ENCODE peak calls at places on chromosomes 1 and 21, in four cellular contexts. One of them, this sample, is unnamed. For H3K27me3, the result is how much of the 10 kb centered on the place peaks cover.

GRCh38 chr1:168485048-168485447 is 58.7 kb downstream of the XCL2 start:
- DNase-seq in GM23248: peak
- DNase-seq in heart left ventricle: no peak
- DNase-seq in adrenal gland: no peak
- DNase-seq in this sample: peak

GRCh38 chr1:25468037-25468436 is 37.3 kb downstream of the MACO1 start:
- DNase-seq in GM23248: peak
- DNase-seq in heart left ventricle: no peak
- DNase-seq in adrenal gland: peak
- DNase-seq in this sample: no peak

GRCh38 chr1:91750398-91750996 is 135.5 kb downstream of the TGFBR3 start:
- DNase-seq in GM23248: peak
- DNase-seq in heart left ventricle: no peak
- DNase-seq in adrenal gland: no peak
- DNase-seq in this sample: no peak

GRCh38 chr1:155323729-155324040 is 3.0 kb downstream of the RUSC1 start:
- DNase-seq in GM23248: peak
- DNase-seq in heart left ventricle: peak
- DNase-seq in adrenal gland: peak
- DNase-seq in this sample: peak

GRCh38 chr1:119632103-119632490 is 16.0 kb downstream of the ZNF697 start:
- DNase-seq in GM23248: no peak
- DNase-seq in heart left ventricle: peak
- DNase-seq in adrenal gland: no peak
- DNase-seq in this sample: no peak

GRCh38 chr1:184507604-184508289 is 120.9 kb downstream of the C1orf21 start:
- DNase-seq in GM23248: peak
- DNase-seq in heart left ventricle: no peak
- DNase-seq in adrenal gland: no peak
- DNase-seq in this sample: no peak

GRCh38 chr1:3174487-3175247 is 105.7 kb downstream of the PRDM16 start:
- DNase-seq in GM23248: peak
- DNase-seq in heart left ventricle: peak
- DNase-seq in adrenal gland: peak
- DNase-seq in this sample: peak

GRCh38 chr1:101905298-101905794 is 91.4 kb downstream of the OLFM3 start:
- DNase-seq in GM23248: no peak
- DNase-seq in heart left ventricle: no peak
- DNase-seq in adrenal gland: no peak
- DNase-seq in this sample: no peak

GRCh38 chr1:101022294-101022693 is 3.3 kb downstream of the DPH5 start:
- DNase-seq in GM23248: peak
- DNase-seq in heart left ventricle: no peak
- DNase-seq in adrenal gland: no peak
- DNase-seq in this sample: peak

GRCh38 chr1:205199090-205199930 is 12.2 kb downstream of the DSTYK start:
- DNase-seq in GM23248: peak
- DNase-seq in heart left ventricle: no peak
- DNase-seq in adrenal gland: no peak
- DNase-seq in this sample: no peak

GRCh38 chr1:197304626-197305200 is 36.7 kb downstream of the CRB1 start:
- DNase-seq in GM23248: peak
- DNase-seq in heart left ventricle: no peak
- DNase-seq in adrenal gland: no peak
- DNase-seq in this sample: no peak

GRCh38 chr1:41480204-41481108 is 4.0 kb downstream of the EDN2 start:
- DNase-seq in GM23248: no peak
- DNase-seq in heart left ventricle: no peak
- DNase-seq in adrenal gland: no peak
- DNase-seq in this sample: no peak

GRCh38 chr1:224090116-224090515 is 23.8 kb upstream of the FBXO28 start:
- DNase-seq in GM23248: no peak
- DNase-seq in heart left ventricle: no peak
- DNase-seq in adrenal gland: no peak
- DNase-seq in this sample: no peak

GRCh38 chr1:67469431-67469830 is 39.2 kb upstream of the SERBP1 start:
- DNase-seq in GM23248: no peak
- DNase-seq in heart left ventricle: no peak
- DNase-seq in adrenal gland: no peak
- DNase-seq in this sample: no peak

GRCh38 chr1:211129790-211130189 is 4.2 kb downstream of the KCNH1 start:
- DNase-seq in GM23248: no peak
- DNase-seq in heart left ventricle: no peak
- DNase-seq in adrenal gland: no peak
- DNase-seq in this sample: no peak

GRCh38 chr1:151196292-151196800 is 2.0 kb upstream of the PIP5K1A start:
- DNase-seq in GM23248: peak
- DNase-seq in heart left ventricle: peak
- DNase-seq in adrenal gland: peak
- DNase-seq in this sample: peak

GRCh38 chr1:229253170-229253974 is 17.5 kb upstream of the RAB4A start:
- DNase-seq in GM23248: peak
- DNase-seq in heart left ventricle: no peak
- DNase-seq in adrenal gland: no peak
- DNase-seq in this sample: peak

GRCh38 chr1:150881331-150882070 is 5.1 kb upstream of the ARNT start:
- DNase-seq in GM23248: peak
- DNase-seq in heart left ventricle: no peak
- DNase-seq in adrenal gland: no peak
- DNase-seq in this sample: peak

GRCh38 chr1:89525169-89525855 is 683 bp downstream of the LRRC8B start:
- DNase-seq in GM23248: peak
- DNase-seq in heart left ventricle: peak
- DNase-seq in adrenal gland: no peak
- DNase-seq in this sample: no peak

GRCh38 chr1:233015965-233016364 is 65.6 kb downstream of the NTPCR start:
- DNase-seq in GM23248: no peak
- DNase-seq in heart left ventricle: no peak
- DNase-seq in adrenal gland: no peak
- DNase-seq in this sample: no peak

GRCh38 chr1:54791880-54792522 is 9.1 kb downstream of the TTC22 start:
- DNase-seq in GM23248: no peak
- DNase-seq in heart left ventricle: no peak
- DNase-seq in adrenal gland: no peak
- DNase-seq in this sample: no peak

GRCh38 chr1:152954436-152954835 is 7.4 kb downstream of the SPRR5 start:
- DNase-seq in GM23248: peak
- DNase-seq in heart left ventricle: no peak
- DNase-seq in adrenal gland: no peak
- DNase-seq in this sample: peak

GRCh38 chr21:34243562-34243961 is 120.2 kb upstream of the KCNE2 start:
- DNase-seq in GM23248: peak
- DNase-seq in heart left ventricle: no peak
- DNase-seq in adrenal gland: peak
- DNase-seq in this sample: peak

GRCh38 chr1:84347547-84348239 is 46.2 kb downstream of the SAMD13 start:
- DNase-seq in GM23248: peak
- DNase-seq in heart left ventricle: no peak
- DNase-seq in adrenal gland: no peak
- DNase-seq in this sample: no peak

GRCh38 chr1:207243756-207244408 is 77.6 kb upstream of the CD55 start:
- DNase-seq in GM23248: no peak
- DNase-seq in heart left ventricle: no peak
- DNase-seq in adrenal gland: no peak
- DNase-seq in this sample: no peak

GRCh38 chr1:89757532-89757931 is 63.3 kb upstream of the LRRC8D start:
- DNase-seq in GM23248: no peak
- DNase-seq in heart left ventricle: peak
- DNase-seq in adrenal gland: no peak
- DNase-seq in this sample: no peak

GRCh38 chr21:37565530-37566223 is 199.1 kb downstream of the DYRK1A start:
- DNase-seq in GM23248: peak
- DNase-seq in heart left ventricle: no peak
- DNase-seq in adrenal gland: no peak
- DNase-seq in this sample: no peak

GRCh38 chr1:169193191-169193850 is 86.8 kb downstream of the ATP1B1 start:
- DNase-seq in GM23248: no peak
- DNase-seq in heart left ventricle: peak
- DNase-seq in adrenal gland: peak
- DNase-seq in this sample: no peak

GRCh38 chr1:47351305-47351704 is 17.7 kb downstream of the CMPK1 start:
- DNase-seq in GM23248: peak
- DNase-seq in heart left ventricle: no peak
- DNase-seq in adrenal gland: no peak
- DNase-seq in this sample: peak

GRCh38 chr1:25702101-25702775 is 85.6 kb downstream of the MAN1C1 start:
- DNase-seq in GM23248: peak
- DNase-seq in heart left ventricle: no peak
- DNase-seq in adrenal gland: no peak
- DNase-seq in this sample: no peak

DNA sequence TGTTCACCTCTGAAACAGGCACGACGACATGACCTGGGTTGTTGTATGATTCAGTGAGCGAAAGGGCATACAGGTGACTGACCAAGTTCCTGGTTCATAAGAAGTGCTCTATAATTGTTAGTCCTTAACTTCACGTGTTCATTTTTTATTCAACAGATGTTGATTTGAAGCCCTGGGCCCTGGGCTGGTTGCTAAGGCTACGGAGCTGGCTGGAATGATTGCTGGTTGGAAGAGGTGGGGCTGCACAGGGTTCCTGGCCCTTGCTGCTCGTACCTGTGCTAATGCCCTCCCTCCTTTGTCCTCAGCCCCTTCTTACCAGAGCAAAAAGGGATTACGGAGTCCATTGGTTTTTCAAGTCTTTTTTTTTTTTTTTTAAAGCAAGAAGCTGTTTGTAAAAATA is 111.3 kb upstream of the CSF3R start:
- DNase-seq in GM23248: no peak
- DNase-seq in heart left ventricle: no peak
- DNase-seq in adrenal gland: no peak
- DNase-seq in this sample: no peak
- H3K27me3 ChIP-seq in GM23248: half or more
- H3K27me3 ChIP-seq in heart left ventricle: under half
- H3K27me3 ChIP-seq in adrenal gland: under half
- H3K27me3 ChIP-seq in this sample: under half

GRCh38 chr1:23422955-23423354 is 1.6 kb downstream of the TCEA3 start:
- DNase-seq in GM23248: peak
- DNase-seq in heart left ventricle: no peak
- DNase-seq in adrenal gland: no peak
- DNase-seq in this sample: no peak
- H3K4me3 ChIP-seq in GM23248: peak
- H3K4me3 ChIP-seq in heart left ventricle: no peak
- H3K4me3 ChIP-seq in adrenal gland: no peak
- H3K4me3 ChIP-seq in this sample: no peak

GRCh38 chr21:27265492-27265891 is 298.6 kb upstream of the ADAMTS5 start:
- DNase-seq in GM23248: no peak
- DNase-seq in heart left ventricle: no peak
- DNase-seq in adrenal gland: no peak
- DNase-seq in this sample: no peak
- H3K27me3 ChIP-seq in GM23248: under half
- H3K27me3 ChIP-seq in heart left ventricle: under half
- H3K27me3 ChIP-seq in adrenal gland: under half
- H3K27me3 ChIP-seq in this sample: under half

GRCh38 chr1:228073061-228073869 is 9.2 kb upstream of the ARF1 start:
- DNase-seq in GM23248: no peak
- DNase-seq in heart left ventricle: no peak
- DNase-seq in adrenal gland: peak
- DNase-seq in this sample: no peak
- H3K4me3 ChIP-seq in GM23248: no peak
- H3K4me3 ChIP-seq in heart left ventricle: no peak
- H3K4me3 ChIP-seq in adrenal gland: no peak
- H3K4me3 ChIP-seq in this sample: no peak